ENCODE peak calls at places on chromosome 14, in seven cellular contexts. N is NCI-H2029; C is ELR; G is GM12865; A is retina; W is activated naive CD8-positive, alpha-beta T cell treated with anti-CD3 and anti-CD28 coated beads for 36 hours; J is aorta. D is an unnamed sample.

GRCh38 chr14:52412426-52412825 is 98.3 kb downstream of the PTGER2 start:
- DNase-seq in N (no peak), A (no peak), G (peak), J (no peak), C (no peak), W (no peak), D (no peak)

GRCh38 chr14:79051009-79051710 is 881.0 kb downstream of the NRXN3 start:
- DNase-seq in W (no peak), G (no peak), C (peak), A (no peak), J (no peak), N (no peak), D (no peak)

GRCh38 chr14:100904307-100905019 is 941 bp upstream of the RTL1 start:
- DNase-seq in G (no peak), A (peak), N (no peak), J (peak), C (peak), W (no peak), D (peak)

GRCh38 chr14:36784541-36784940 is 122.9 kb downstream of the PAX9 start:
- DNase-seq in W (no peak), J (no peak), A (no peak), C (peak), N (no peak), G (no peak), D (no peak)

GRCh38 chr14:23352506-23353432 is at the start of gene SLC22A17:
- DNase-seq in N (peak), W (peak), G (no peak), J (peak), A (peak), C (peak), D (peak)

GRCh38 chr14:22474730-22475351 is 114.2 kb downstream of the DAD1 start:
- DNase-seq in N (no peak), G (no peak), J (no peak), A (no peak), C (peak), W (no peak), D (no peak)

GRCh38 chr14:94029671-94030203 is 3.6 kb downstream of the OTUB2 start:
- DNase-seq in C (no peak), N (no peak), W (no peak), A (no peak), J (no peak), G (no peak), D (no peak)

GRCh38 chr14:71250347-71250746 is 343.1 kb downstream of the PCNX1 start:
- DNase-seq in C (no peak), A (no peak), G (no peak), W (no peak), N (no peak), J (no peak), D (no peak)

GRCh38 chr14:26992403-26993115 is 394.7 kb upstream of the NOVA1 start:
- DNase-seq in W (no peak), C (no peak), A (no peak), J (no peak), G (no peak), N (no peak), D (no peak)

GRCh38 chr14:75306917-75307699 is 28.5 kb downstream of the FOS start:
- DNase-seq in C (peak), G (peak), N (peak), J (no peak), W (no peak), A (no peak), D (no peak)

GRCh38 chr14:76938092-76938500 is 90.4 kb downstream of the IRF2BPL start:
- DNase-seq in A (no peak), N (no peak), W (no peak), G (no peak), J (no peak), C (peak), D (no peak)

GRCh38 chr14:71240154-71240553 is 332.9 kb downstream of the PCNX1 start:
- DNase-seq in N (no peak), G (peak), J (no peak), W (no peak), C (no peak), A (no peak), D (no peak)

GRCh38 chr14:71597289-71597920 is 334.8 kb upstream of the RGS6 start:
- DNase-seq in N (no peak), W (no peak), A (no peak), C (no peak), G (no peak), J (no peak), D (no peak)

GRCh38 chr14:100524233-100524932 is 62.8 kb downstream of the BEGAIN start:
- DNase-seq in N (no peak), W (no peak), J (no peak), G (no peak), C (no peak), A (no peak), D (peak)

GRCh38 chr14:61077437-61077836 is 96.4 kb downstream of the SLC38A6 start:
- DNase-seq in G (no peak), A (no peak), W (no peak), C (no peak), N (no peak), J (no peak), D (no peak)

GRCh38 chr14:44778562-44778961 is 183.2 kb downstream of the KLHL28 start:
- DNase-seq in J (no peak), C (peak), A (no peak), G (no peak), W (no peak), N (no peak), D (no peak)

GRCh38 chr14:54435500-54435981 is 5.6 kb downstream of the CNIH1 start:
- DNase-seq in W (peak), C (peak), J (no peak), G (peak), A (no peak), N (no peak), D (no peak)

GRCh38 chr14:89912667-89913211 is 41.8 kb downstream of the EFCAB11 start:
- DNase-seq in N (no peak), C (peak), G (no peak), J (no peak), W (no peak), A (peak), D (no peak)

GRCh38 chr14:95413289-95414215 is 93.8 kb upstream of the CLMN start:
- DNase-seq in A (peak), G (no peak), N (no peak), J (no peak), C (peak), W (no peak), D (no peak)

GRCh38 chr14:26191123-26191522 is 406.7 kb downstream of the NOVA1 start:
- DNase-seq in A (no peak), W (no peak), G (no peak), N (no peak), J (no peak), C (no peak), D (no peak)

GRCh38 chr14:74913986-74914573 is 9.0 kb downstream of the RPS6KL1 start:
- DNase-seq in J (peak), C (peak), W (no peak), N (no peak), G (peak), A (no peak), D (peak)

GRCh38 chr14:93764211-93764659 is 24.1 kb downstream of the PRIMA1 start:
- DNase-seq in W (no peak), N (no peak), J (no peak), G (no peak), C (peak), A (no peak), D (no peak)

GRCh38 chr14:99734406-99735051 is 50.4 kb downstream of the CYP46A1 start:
- DNase-seq in N (no peak), G (no peak), A (no peak), C (no peak), W (no peak), J (peak), D (peak)

GRCh38 chr14:61421212-61421923 is 100.0 kb downstream of the PRKCH start:
- DNase-seq in C (no peak), N (no peak), W (no peak), J (no peak), G (no peak), A (no peak), D (no peak)

GRCh38 chr14:67241416-67242362 is at the start of gene PALS1:
- DNase-seq in A (peak), G (no peak), J (peak), W (no peak), C (peak), N (peak), D (no peak)

GRCh38 chr14:36513451-36514277 is 6.4 kb downstream of the NKX2-1 start:
- DNase-seq in J (no peak), C (no peak), W (no peak), N (peak), G (no peak), A (peak), D (peak)

GRCh38 chr14:105437723-105438500 is 18.3 kb downstream of the MTA1 start:
- DNase-seq in A (no peak), C (no peak), J (no peak), W (no peak), G (no peak), N (no peak), D (no peak)

GRCh38 chr14:94392510-94392935 is 4.1 kb upstream of the SERPINA1 start:
- DNase-seq in C (peak), G (peak), W (peak), N (no peak), A (no peak), J (no peak), D (no peak)

GRCh38 chr14:72332871-72333270 is 400.6 kb downstream of the RGS6 start:
- DNase-seq in N (no peak), G (no peak), W (no peak), C (no peak), J (no peak), A (no peak), D (no peak)

GRCh38 chr14:32546246-32546645 is 217.1 kb downstream of the AKAP6 start:
- DNase-seq in C (no peak), G (no peak), A (no peak), J (no peak), N (peak), W (no peak), D (no peak)

GRCh38 chr14:99267871-99268775 is 3.9 kb downstream of the BCL11B start:
- DNase-seq in C (no peak), J (no peak), N (no peak), W (no peak), A (peak), G (no peak), D (no peak)

GRCh38 chr14:95233702-95234241 is 76.4 kb upstream of the DICER1 start:
- DNase-seq in N (no peak), C (no peak), G (peak), A (no peak), J (no peak), W (no peak), D (no peak)

D was measured in ecto neural progenitor cell.